ENCODE peak calls at places on chromosome 6, in six cellular contexts. F, Q, B, V, T and R are unnamed samples.

GRCh38 chr6:12064125-12064524 is 52.0 kb downstream of the HIVEP1 start:
- DNase-seq in B (no peak), F (no peak), T (no peak), Q (no peak), V (no peak), R (no peak)

GRCh38 chr6:105892577-105893262 is 193.4 kb upstream of the PRDM1 start:
- DNase-seq in V (no peak), F (no peak), B (no peak), T (no peak), Q (peak; percentile 27), R (no peak)

GRCh38 chr6:149964243-149965190 is 774 bp downstream of the ULBP1 start:
- DNase-seq in T (no peak), B (no peak), F (no peak), Q (no peak), V (no peak), R (peak; percentile 19)

GRCh38 chr6:21748343-21749063 is 155.0 kb downstream of the SOX4 start:
- DNase-seq in F (no peak), V (no peak), T (no peak), Q (no peak), B (no peak), R (no peak)

GRCh38 chr6:35199866-35200265 is 13.9 kb upstream of the SCUBE3 start:
- DNase-seq in Q (no peak), V (no peak), F (no peak), T (no peak), B (no peak), R (no peak)

GRCh38 chr6:147061152-147061551 is 143.1 kb upstream of the STXBP5 start:
- DNase-seq in T (no peak), B (no peak), V (no peak), Q (no peak), F (no peak), R (no peak)

GRCh38 chr6:56906752-56907151 is 48.2 kb upstream of the BEND6 start:
- DNase-seq in F (no peak), B (no peak), V (no peak), Q (no peak), T (no peak), R (no peak)

GRCh38 chr6:107513214-107513613 is 23.3 kb downstream of the SOBP start:
- DNase-seq in B (no peak), F (no peak), Q (no peak), V (no peak), T (no peak), R (no peak)

GRCh38 chr6:136676075-136676474 is 116.2 kb downstream of the MAP3K5 start:
- DNase-seq in F (no peak), V (no peak), T (no peak), B (no peak), Q (no peak), R (no peak)

GRCh38 chr6:35024601-35025054 is 116.5 kb downstream of the TCP11 start:
- DNase-seq in Q (peak; percentile 41), V (no peak), T (no peak), B (no peak), F (peak; percentile 62), R (peak; percentile 67)

GRCh38 chr6:151060742-151061100 is 179.0 kb upstream of the AKAP12 start:
- DNase-seq in V (no peak), F (no peak), T (no peak), Q (no peak), B (no peak), R (peak; percentile 1)

GRCh38 chr6:55016261-55016660 is 158.1 kb upstream of the HCRTR2 start:
- DNase-seq in V (no peak), T (no peak), Q (no peak), B (no peak), F (no peak), R (peak; percentile 59)

GRCh38 chr6:35087361-35088280 is 53.5 kb downstream of the TCP11 start:
- DNase-seq in V (no peak), B (no peak), T (peak; percentile 43), Q (no peak), F (no peak), R (no peak)